ENCODE peak calls at places on chromosomes 1 and 21, in nine cellular contexts. P is fibroblast of lung, G is A549, Z is heart left ventricle, C is transverse colon, O is cardiac muscle cell, H is neural progenitor cell, S is lower lobe of right lung, N is ovary. I is an unnamed sample.

GRCh38 chr1:204125759-204126351 is 26.0 kb downstream of the ETNK2 start:
- DNase-seq in P (no peak), G (no peak), Z (no peak), C (no peak), O (no peak), H (no peak), S (no peak), N (no peak), I (no peak)

GRCh38 chr1:201065686-201066085 is 42.2 kb upstream of the KIF21B start:
- DNase-seq in P (no peak), G (no peak), Z (no peak), C (no peak), O (no peak), H (no peak), S (no peak), N (no peak), I (no peak)

GRCh38 chr1:200526709-200527612 is 93.6 kb downstream of the KIF14 start:
- DNase-seq in P (peak; percentile 50), G (no peak), Z (no peak), C (no peak), O (no peak), H (no peak), S (no peak), N (no peak), I (no peak)

GRCh38 chr1:197761654-197762053 is 13.6 kb downstream of the DENND1B start:
- DNase-seq in P (no peak), G (no peak), Z (no peak), C (no peak), O (no peak), H (no peak), S (no peak), N (no peak), I (no peak)

GRCh38 chr21:22758478-22758877 is 1760.3 kb downstream of the NCAM2 start:
- DNase-seq in P (no peak), G (no peak), Z (no peak), C (no peak), O (no peak), H (no peak), S (no peak), N (no peak), I (no peak)

GRCh38 chr1:153903841-153904455 is 18.8 kb downstream of the GATAD2B start:
- DNase-seq in P (no peak), G (no peak), Z (no peak), C (no peak), O (no peak), H (no peak), S (no peak), N (no peak), I (no peak)

GRCh38 chr1:21396516-21396915 is 43.4 kb upstream of the NBPF3 start:
- DNase-seq in P (no peak), G (no peak), Z (no peak), C (no peak), O (no peak), H (no peak), S (no peak), N (no peak), I (no peak)

GRCh38 chr1:177923441-177923840 is 46.4 kb downstream of the SEC16B start:
- DNase-seq in P (no peak), G (no peak), Z (no peak), C (no peak), O (no peak), H (no peak), S (no peak), N (no peak), I (no peak)

GRCh38 chr1:169595764-169596711 is 9.8 kb upstream of the F5 start:
- DNase-seq in P (peak; percentile 43), G (no peak), Z (no peak), C (no peak), O (peak; percentile 62), H (peak; percentile 60), S (no peak), N (no peak), I (peak; percentile 65)

GRCh38 chr1:3581296-3581695 is 30.0 kb downstream of the MEGF6 start:
- DNase-seq in P (no peak), G (no peak), Z (no peak), C (no peak), O (peak; percentile 17), H (no peak), S (no peak), N (no peak), I (no peak)

GRCh38 chr1:36924282-36924791 is 110.0 kb downstream of the GRIK3 start:
- DNase-seq in P (peak; percentile 4), G (no peak), Z (peak; percentile 49), C (no peak), O (peak; percentile 46), H (peak; percentile 96), S (peak; percentile 55), N (no peak), I (peak; percentile 39)

GRCh38 chr1:236072001-236072400 is 7.1 kb upstream of the NID1 start:
- DNase-seq in P (no peak), G (no peak), Z (no peak), C (no peak), O (no peak), H (no peak), S (no peak), N (no peak), I (no peak)

GRCh38 chr1:225462714-225463574 is 35.1 kb upstream of the LBR start:
- DNase-seq in P (no peak), G (no peak), Z (no peak), C (no peak), O (no peak), H (peak; percentile 41), S (no peak), N (no peak), I (no peak)
- H3K4me3 ChIP-seq in P (no peak overlapping the region), G (no peak overlapping the region), Z (no peak overlapping the region), C (no peak overlapping the region), O (no peak overlapping the region), H (no peak overlapping the region), S (no peak overlapping the region), N (no peak overlapping the region), I (no peak overlapping the region)

DNA sequence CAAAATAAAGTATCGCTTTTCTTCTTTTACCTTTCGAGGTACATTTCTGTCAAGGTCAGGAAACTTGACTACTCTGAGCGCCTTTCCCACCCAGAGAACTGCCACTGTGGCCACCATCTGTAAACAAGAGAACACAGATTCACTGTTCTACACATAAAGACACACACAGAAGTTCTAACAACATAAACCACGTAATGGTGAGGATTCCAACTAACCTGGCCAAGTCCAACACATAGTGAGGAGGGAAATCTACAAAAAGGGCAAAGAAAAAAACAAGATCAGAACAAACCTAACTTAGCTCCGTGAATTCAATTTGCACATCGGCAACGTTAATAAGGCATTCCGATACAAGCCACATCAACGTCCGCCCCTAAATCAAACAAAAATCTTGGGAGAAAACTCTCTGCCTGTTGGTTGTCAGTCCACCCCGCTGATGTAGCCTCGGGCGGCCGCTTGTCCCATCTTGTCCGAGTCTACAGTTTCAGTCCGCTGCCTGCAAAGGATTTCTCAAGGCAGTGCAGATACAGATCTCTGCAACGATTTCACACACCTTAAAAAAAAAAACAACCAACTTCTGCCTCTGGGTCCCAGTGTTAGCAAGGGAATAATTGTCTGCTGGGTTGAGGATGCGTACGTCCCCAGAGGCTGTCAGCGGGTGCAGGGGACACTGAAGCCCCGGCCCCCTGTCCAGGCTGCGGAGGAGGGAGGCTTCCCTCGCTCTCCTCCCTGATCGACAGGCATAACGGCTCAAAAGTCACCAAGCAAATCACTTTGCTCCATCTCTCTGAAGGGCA is 1.0 kb downstream of the SLC35D1 start:
- DNase-seq in P (peak; percentile 48), G (peak; percentile 14), Z (peak; percentile 28), C (peak; percentile 33), O (peak; percentile 46), H (peak; percentile 51), S (peak; percentile 55), N (peak; percentile 28), I (peak; percentile 40)
- H3K4me1 ChIP-seq in P (no peaks in the 10 kb centered on the region), G (peaks cover 8% of the 10 kb centered on the region), Z (peaks cover 22% of the 10 kb centered on the region), C (peaks cover 21% of the 10 kb centered on the region), O (peaks cover 25% of the 10 kb centered on the region), H (peaks cover 15% of the 10 kb centered on the region), S (peaks cover 11% of the 10 kb centered on the region), N (no peaks in the 10 kb centered on the region), I (peaks cover 9% of the 10 kb centered on the region)

GRCh38 chr1:1268284-1268682 is 5.4 kb downstream of the UBE2J2 start:
- DNase-seq in P (no peak), G (no peak), Z (no peak), C (no peak), O (no peak), H (no peak), S (no peak), N (no peak), I (no peak)

GRCh38 chr1:1264026-1264425 is 9.6 kb downstream of the UBE2J2 start:
- DNase-seq in P (no peak), G (no peak), Z (no peak), C (no peak), O (no peak), H (no peak), S (no peak), N (no peak), I (no peak)

GRCh38 chr1:1264868-1265272 is 8.8 kb downstream of the UBE2J2 start:
- DNase-seq in P (peak; percentile 98), G (no peak), Z (no peak), C (no peak), O (peak; percentile 79), H (peak; percentile 50), S (no peak), N (no peak), I (no peak)

GRCh38 chr1:1270813-1271212 is 2.8 kb downstream of the UBE2J2 start:
- DNase-seq in P (peak; percentile 59), G (no peak), Z (no peak), C (no peak), O (peak; percentile 62), H (no peak), S (no peak), N (no peak), I (no peak)

GRCh38 chr1:1267488-1268283 is 6.0 kb downstream of the UBE2J2 start:
- DNase-seq in P (no peak), G (no peak), Z (no peak), C (no peak), O (no peak), H (no peak), S (no peak), N (no peak), I (no peak)
- TF ChIP-seq CTCF in P (no peak), G (no peak), Z (no peak), C (no peak), O (no peak), H (no peak), S (no peak), N (no peak), I (no peak)

GRCh38 chr1:45328680-45329079 is 2.0 kb downstream of the HPDL start:
- DNase-seq in P (no peak), G (no peak), Z (no peak), C (no peak), O (no peak), H (no peak), S (no peak), N (no peak), I (peak; percentile 59)

GRCh38 chr1:45326627-45327591 is at the start of gene HPDL:
- DNase-seq in P (peak; percentile 54), G (peak; percentile 58), Z (peak; percentile 66), C (peak; percentile 80), O (peak; percentile 73), H (peak; percentile 77), S (peak; percentile 69), N (peak; percentile 70), I (peak; percentile 91)

GRCh38 chr1:45322486-45323040 is 4.1 kb upstream of the HPDL start:
- DNase-seq in P (peak; percentile 13), G (no peak), Z (no peak), C (no peak), O (no peak), H (no peak), S (no peak), N (no peak), I (no peak)

GRCh38 chr1:45327644-45328515 is 1.2 kb downstream of the HPDL start:
- DNase-seq in P (no peak), G (no peak), Z (no peak), C (peak; percentile 30), O (no peak), H (no peak), S (no peak), N (no peak), I (peak; percentile 61)

GRCh38 chr1:45325816-45326506 is 734 bp upstream of the HPDL start:
- DNase-seq in P (peak; percentile 11), G (no peak), Z (no peak), C (no peak), O (peak; percentile 38), H (no peak), S (no peak), N (no peak), I (no peak)
- H3K4me3 ChIP-seq in P (peak overlapping the region; percentile 59), G (peak overlapping the region; percentile 49), Z (no peak overlapping the region), C (peak overlapping the region; percentile 45), O (no peak overlapping the region), H (no peak overlapping the region), S (peak overlapping the region; percentile 58), N (no peak overlapping the region), I (peak overlapping the region; percentile 98)